ENCODE peak calls at places on chromosomes 16 and 17, in four cellular contexts. D, Q, O and G are unnamed samples.
A peak's percentile ranks its signal among the peaks of the same experiment; 100 is the strongest.

GRCh38 chr16:59611556-59611955 is 877.4 kb upstream of the GOT2 start:
- DNase-seq in D (no peak), Q (no peak), O (no peak), G (no peak)

GRCh38 chr17:76544123-76544915 is 4.5 kb downstream of the PRCD start:
- DNase-seq in D (no peak), Q (no peak), O (peak; percentile 42), G (peak; percentile 75)

GRCh38 chr16:84156342-84156784 is 11.3 kb downstream of the DNAAF1 start:
- DNase-seq in D (no peak), Q (no peak), O (no peak), G (peak; percentile 21)

GRCh38 chr17:43810823-43811222 is 22.1 kb downstream of the MPP3 start:
- DNase-seq in D (no peak), Q (no peak), O (no peak), G (no peak)

GRCh38 chr17:14910916-14911315 is 354.2 kb downstream of the PMP22 start:
- DNase-seq in D (peak; percentile 16), Q (no peak), O (no peak), G (no peak)

GRCh38 chr17:45702666-45703266 is 81.4 kb upstream of the CRHR1 start:
- DNase-seq in D (peak; percentile 49), Q (no peak), O (no peak), G (peak; percentile 29)

GRCh38 chr16:47477680-47478079 is 16.5 kb downstream of the PHKB start:
- DNase-seq in D (no peak), Q (no peak), O (no peak), G (peak; percentile 23)

GRCh38 chr16:85767569-85767968 is 16.7 kb upstream of the C16orf74 start:
- DNase-seq in D (peak; percentile 58), Q (no peak), O (no peak), G (peak; percentile 90)

GRCh38 chr17:46744441-46744840 is 74.1 kb downstream of the WNT3 start:
- DNase-seq in D (no peak), Q (no peak), O (no peak), G (no peak)

GRCh38 chr16:57422026-57422944 is 17.7 kb downstream of the CCL17 start:
- DNase-seq in D (peak; percentile 72), Q (peak; percentile 60), O (peak; percentile 51), G (peak; percentile 67)

GRCh38 chr16:27859020-27859419 is 204.5 kb downstream of the GSG1L start:
- DNase-seq in D (no peak), Q (peak; percentile 71), O (peak; percentile 70), G (no peak)

GRCh38 chr17:77160032-77160876 is 19.5 kb downstream of the SEC14L1 start:
- DNase-seq in D (no peak), Q (no peak), O (no peak), G (peak; percentile 13)

GRCh38 chr17:57773557-57773956 is 28.5 kb upstream of the CCDC182 start:
- DNase-seq in D (no peak), Q (no peak), O (peak; percentile 8), G (no peak)
- H3K14ac ChIP-seq in D (no peak overlapping the region), Q (no peak overlapping the region), O (no peak overlapping the region), G (no peak overlapping the region)

GRCh38 chr17:41738077-41738800 is 3.8 kb upstream of the HAP1 start:
- DNase-seq in D (peak; percentile 91), Q (peak; percentile 95), O (peak; percentile 95), G (peak; percentile 74)
- H3K4ac ChIP-seq in D (peak overlapping the region; percentile 4), Q (peak overlapping the region; percentile 5), O (no peak overlapping the region), G (peak overlapping the region; percentile 81)

DNA sequence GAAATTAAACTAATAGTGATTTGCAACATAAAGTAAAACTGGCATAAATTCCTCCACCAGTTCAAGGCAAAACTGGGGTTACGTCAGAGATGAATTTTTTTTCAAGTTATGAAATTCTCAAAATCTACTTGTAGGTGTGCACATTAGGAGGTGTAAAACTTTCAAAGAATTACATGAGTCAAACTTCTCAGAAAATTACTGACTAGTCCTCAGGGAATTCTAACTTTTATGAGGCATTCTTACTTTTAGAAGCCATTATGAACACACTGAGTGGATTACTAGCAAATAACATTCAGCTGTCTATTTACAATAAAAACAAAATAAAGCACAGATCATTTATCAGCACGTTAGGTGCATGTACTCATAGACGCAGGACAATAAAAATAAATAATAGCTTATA is 348.7 kb downstream of the CDH11 start:
- DNase-seq in D (peak; percentile 2), Q (no peak), O (no peak), G (no peak)
- H3K9me3 ChIP-seq in D (no peaks in the 10 kb centered on the region), Q (no peaks in the 10 kb centered on the region), O (no peaks in the 10 kb centered on the region), G (no peaks in the 10 kb centered on the region)

GRCh38 chr17:40122466-40122943 is 734 bp downstream of the MSL1 start:
- DNase-seq in D (peak; percentile 80), Q (peak; percentile 66), O (peak; percentile 67), G (peak; percentile 68)
- H3K14ac ChIP-seq in D (peak overlapping the region; percentile 100), Q (no peak overlapping the region), O (peak overlapping the region; percentile 82), G (peak overlapping the region; percentile 98)

GRCh38 chr17:40547079-40547784 is 18.0 kb downstream of the CCR7 start:
- DNase-seq in D (no peak), Q (no peak), O (peak; percentile 35), G (no peak)
- H3K4ac ChIP-seq in D (no peak overlapping the region), Q (peak overlapping the region; percentile 79), O (no peak overlapping the region), G (peak overlapping the region; percentile 92)

GRCh38 chr16:75160386-75160785 is 12.1 kb downstream of the ZFP1 start:
- DNase-seq in D (no peak), Q (no peak), O (no peak), G (no peak)
- H3K9me3 ChIP-seq in D (peaks cover 7% of the 10 kb centered on the region), Q (no peaks in the 10 kb centered on the region), O (no peaks in the 10 kb centered on the region), G (peaks cover 81% of the 10 kb centered on the region)

DNA sequence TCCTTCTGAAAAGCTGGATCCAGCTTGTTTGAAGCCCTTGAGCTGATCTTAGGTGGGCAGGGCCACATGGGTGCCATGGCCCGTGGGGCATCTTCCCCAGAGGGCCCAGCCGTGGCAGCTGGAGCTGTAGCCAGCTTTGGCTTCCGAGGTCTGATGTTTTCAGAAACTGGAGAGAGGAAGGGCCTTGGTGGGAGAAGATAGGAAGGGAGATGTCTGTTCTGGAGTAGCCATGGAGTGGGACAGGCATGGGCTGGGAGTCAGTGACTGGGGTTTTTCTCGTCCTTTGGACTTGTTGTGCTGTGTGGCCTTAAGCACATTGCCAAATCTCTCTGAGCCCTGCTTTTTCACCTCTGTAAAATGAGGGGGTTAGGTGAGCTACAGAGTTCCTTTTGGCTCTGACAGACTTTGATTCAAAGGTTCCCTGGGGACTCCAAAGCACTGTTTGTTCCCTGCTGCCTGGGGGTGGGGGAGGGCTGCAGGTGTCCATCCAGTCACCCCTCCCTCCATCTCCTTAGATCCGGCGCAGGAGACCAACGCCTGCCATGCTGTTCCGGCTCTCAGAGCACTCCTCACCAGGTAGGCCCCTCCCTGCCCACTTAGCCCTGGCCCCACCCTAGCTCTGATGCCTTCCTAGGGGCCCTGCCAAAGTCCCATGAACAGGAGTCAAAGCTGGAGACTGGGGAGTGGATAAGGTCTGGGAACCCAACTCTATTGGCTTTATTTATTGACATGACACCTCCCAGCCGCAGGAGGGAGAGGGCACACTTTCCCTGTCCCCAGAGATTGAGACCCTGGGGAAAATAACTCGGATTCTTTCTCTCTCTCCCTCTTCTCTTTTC is 2.1 kb downstream of the PPP1R1B start:
- DNase-seq in D (no peak), Q (no peak), O (no peak), G (no peak)
- H3K14ac ChIP-seq in D (no peak overlapping the region), Q (no peak overlapping the region), O (no peak overlapping the region), G (no peak overlapping the region)